ENCODE peak calls at places on chromosomes 13 and 19, in nine cellular contexts. One of them, this sample, is unnamed.
A peak's percentile ranks its signal among the peaks of the same experiment; 100 is the strongest.

GRCh38 chr13:76481738-76482137 is 404.5 kb downstream of the KCTD12 start:
- DNase-seq in ovary: no peak
- DNase-seq in DMS153: no peak
- DNase-seq in dermis microvascular lymphatic vessel endothelial cell: no peak
- DNase-seq in activated CD8-positive, alpha-beta memory T cell treated with anti-CD3 and anti-CD28 coated beads, Interleukin-2, amount 50 U/mL, for 48 hours: no peak
- DNase-seq in kidney glomerular epithelial cell: no peak
- DNase-seq in CD8-positive, alpha-beta memory T cell: no peak
- DNase-seq in anterior cingulate cortex: no peak
- DNase-seq in astrocyte of the spinal cord: peak; percentile 74
- DNase-seq in this sample: no peak

GRCh38 chr19:11984986-11985385 is 20.1 kb downstream of the ZNF763 start:
- DNase-seq in ovary: no peak
- DNase-seq in DMS153: no peak
- DNase-seq in dermis microvascular lymphatic vessel endothelial cell: no peak
- DNase-seq in activated CD8-positive, alpha-beta memory T cell treated with anti-CD3 and anti-CD28 coated beads, Interleukin-2, amount 50 U/mL, for 48 hours: no peak
- DNase-seq in kidney glomerular epithelial cell: no peak
- DNase-seq in CD8-positive, alpha-beta memory T cell: no peak
- DNase-seq in anterior cingulate cortex: no peak
- DNase-seq in astrocyte of the spinal cord: no peak
- DNase-seq in this sample: no peak

GRCh38 chr13:97720881-97721280 is 232.6 kb upstream of the IPO5 start:
- DNase-seq in ovary: no peak
- DNase-seq in DMS153: no peak
- DNase-seq in dermis microvascular lymphatic vessel endothelial cell: no peak
- DNase-seq in activated CD8-positive, alpha-beta memory T cell treated with anti-CD3 and anti-CD28 coated beads, Interleukin-2, amount 50 U/mL, for 48 hours: no peak
- DNase-seq in kidney glomerular epithelial cell: no peak
- DNase-seq in CD8-positive, alpha-beta memory T cell: no peak
- DNase-seq in anterior cingulate cortex: no peak
- DNase-seq in astrocyte of the spinal cord: no peak
- DNase-seq in this sample: no peak

GRCh38 chr19:36719687-36720556 is 32.5 kb downstream of the ZNF567 start:
- DNase-seq in ovary: no peak
- DNase-seq in DMS153: no peak
- DNase-seq in dermis microvascular lymphatic vessel endothelial cell: no peak
- DNase-seq in activated CD8-positive, alpha-beta memory T cell treated with anti-CD3 and anti-CD28 coated beads, Interleukin-2, amount 50 U/mL, for 48 hours: no peak
- DNase-seq in kidney glomerular epithelial cell: no peak
- DNase-seq in CD8-positive, alpha-beta memory T cell: no peak
- DNase-seq in anterior cingulate cortex: no peak
- DNase-seq in astrocyte of the spinal cord: peak; percentile 29
- DNase-seq in this sample: no peak

GRCh38 chr13:23771966-23772365 is 117.2 kb downstream of the MIPEP start:
- DNase-seq in ovary: no peak
- DNase-seq in DMS153: no peak
- DNase-seq in dermis microvascular lymphatic vessel endothelial cell: no peak
- DNase-seq in activated CD8-positive, alpha-beta memory T cell treated with anti-CD3 and anti-CD28 coated beads, Interleukin-2, amount 50 U/mL, for 48 hours: no peak
- DNase-seq in kidney glomerular epithelial cell: peak; percentile 33
- DNase-seq in CD8-positive, alpha-beta memory T cell: no peak
- DNase-seq in anterior cingulate cortex: no peak
- DNase-seq in astrocyte of the spinal cord: no peak
- DNase-seq in this sample: no peak

GRCh38 chr13:24251525-24251924 is 57.9 kb upstream of the C1QTNF9 start:
- DNase-seq in ovary: no peak
- DNase-seq in DMS153: no peak
- DNase-seq in dermis microvascular lymphatic vessel endothelial cell: no peak
- DNase-seq in activated CD8-positive, alpha-beta memory T cell treated with anti-CD3 and anti-CD28 coated beads, Interleukin-2, amount 50 U/mL, for 48 hours: peak; percentile 82
- DNase-seq in kidney glomerular epithelial cell: no peak
- DNase-seq in CD8-positive, alpha-beta memory T cell: peak; percentile 78
- DNase-seq in anterior cingulate cortex: no peak
- DNase-seq in astrocyte of the spinal cord: no peak
- DNase-seq in this sample: no peak

GRCh38 chr19:51456541-51457290 is 1.5 kb downstream of the SIGLEC8 start:
- DNase-seq in ovary: no peak
- DNase-seq in DMS153: no peak
- DNase-seq in dermis microvascular lymphatic vessel endothelial cell: no peak
- DNase-seq in activated CD8-positive, alpha-beta memory T cell treated with anti-CD3 and anti-CD28 coated beads, Interleukin-2, amount 50 U/mL, for 48 hours: no peak
- DNase-seq in kidney glomerular epithelial cell: no peak
- DNase-seq in CD8-positive, alpha-beta memory T cell: no peak
- DNase-seq in anterior cingulate cortex: peak; percentile 36
- DNase-seq in astrocyte of the spinal cord: no peak
- DNase-seq in this sample: no peak

GRCh38 chr19:12867120-12868099 is 13.8 kb downstream of the DNASE2 start:
- DNase-seq in ovary: peak; percentile 81
- DNase-seq in DMS153: peak; percentile 44
- DNase-seq in dermis microvascular lymphatic vessel endothelial cell: peak; percentile 70
- DNase-seq in activated CD8-positive, alpha-beta memory T cell treated with anti-CD3 and anti-CD28 coated beads, Interleukin-2, amount 50 U/mL, for 48 hours: peak; percentile 91
- DNase-seq in kidney glomerular epithelial cell: peak; percentile 13
- DNase-seq in CD8-positive, alpha-beta memory T cell: peak; percentile 41
- DNase-seq in anterior cingulate cortex: no peak
- DNase-seq in astrocyte of the spinal cord: peak; percentile 42
- DNase-seq in this sample: peak; percentile 81

GRCh38 chr19:3669134-3669436 is 31.2 kb downstream of the PIP5K1C start:
- DNase-seq in ovary: no peak
- DNase-seq in DMS153: no peak
- DNase-seq in dermis microvascular lymphatic vessel endothelial cell: no peak
- DNase-seq in activated CD8-positive, alpha-beta memory T cell treated with anti-CD3 and anti-CD28 coated beads, Interleukin-2, amount 50 U/mL, for 48 hours: no peak
- DNase-seq in kidney glomerular epithelial cell: no peak
- DNase-seq in CD8-positive, alpha-beta memory T cell: no peak
- DNase-seq in anterior cingulate cortex: no peak
- DNase-seq in astrocyte of the spinal cord: no peak
- DNase-seq in this sample: no peak

GRCh38 chr13:77833331-77833863 is 85.2 kb downstream of the EDNRB start:
- DNase-seq in ovary: no peak
- DNase-seq in DMS153: no peak
- DNase-seq in dermis microvascular lymphatic vessel endothelial cell: no peak
- DNase-seq in activated CD8-positive, alpha-beta memory T cell treated with anti-CD3 and anti-CD28 coated beads, Interleukin-2, amount 50 U/mL, for 48 hours: no peak
- DNase-seq in kidney glomerular epithelial cell: no peak
- DNase-seq in CD8-positive, alpha-beta memory T cell: no peak
- DNase-seq in anterior cingulate cortex: peak; percentile 26
- DNase-seq in astrocyte of the spinal cord: peak; percentile 3
- DNase-seq in this sample: no peak

This sample was measured in left colon.